ENCODE peak calls at places on chromosome 10, in ten cellular contexts. N is astrocyte, U is PC-9, T is IMR-90, G is GM23248, F is GM23338, Z is gastrocnemius medialis, S is fibroblast of lung, V is body of pancreas, X is RWPE2. Y is an unnamed sample.
A peak's percentile ranks its signal among the peaks of the same experiment; 100 is the strongest.

GRCh38 chr10:80429521-80429966 is 21.2 kb downstream of the PRXL2A start:
- DNase-seq in X (peak; percentile 93), T (no peak), S (no peak), Z (no peak), F (no peak), U (peak; percentile 92), N (no peak), G (peak; percentile 52), V (no peak), Y (no peak)

GRCh38 chr10:72175166-72175565 is 40.6 kb upstream of the ANAPC16 start:
- DNase-seq in N (peak; percentile 52), S (peak; percentile 68), V (no peak), F (no peak), U (no peak), G (peak; percentile 77), T (peak; percentile 61), X (no peak), Z (no peak), Y (no peak)

GRCh38 chr10:30270247-30270646 is 78.8 kb downstream of the MTPAP start:
- DNase-seq in N (no peak), X (no peak), G (peak; percentile 52), V (no peak), F (no peak), T (peak; percentile 13), U (no peak), S (no peak), Z (no peak), Y (no peak)

GRCh38 chr10:43136432-43136831 is 1.8 kb upstream of the CSGALNACT2 start:
- DNase-seq in U (no peak), Z (no peak), V (no peak), X (no peak), T (no peak), S (no peak), N (no peak), G (no peak), F (no peak), Y (no peak)

GRCh38 chr10:84296071-84296981 is 32.1 kb upstream of the CCSER2 start:
- DNase-seq in S (peak; percentile 75), F (peak; percentile 81), T (peak; percentile 98), X (no peak), V (no peak), N (peak; percentile 66), U (no peak), G (peak; percentile 81), Z (no peak), Y (no peak)

GRCh38 chr10:130065251-130065650 is 45.4 kb downstream of the C10orf143 start:
- DNase-seq in T (no peak), S (no peak), Z (no peak), U (no peak), N (no peak), X (no peak), G (no peak), F (no peak), V (no peak), Y (no peak)

GRCh38 chr10:49609283-49610014 is 661 bp upstream of the SLC18A3 start:
- DNase-seq in G (no peak), S (no peak), T (no peak), X (peak; percentile 52), F (peak; percentile 83), V (no peak), Z (no peak), N (no peak), U (no peak), Y (peak; percentile 70)

GRCh38 chr10:36634916-36635315 is 490.5 kb upstream of the ANKRD30A start:
- DNase-seq in U (no peak), S (peak; percentile 86), F (no peak), V (no peak), T (peak; percentile 76), N (peak; percentile 82), X (no peak), Z (no peak), G (peak; percentile 80), Y (no peak)

GRCh38 chr10:92569071-92569470 is 4.8 kb downstream of the IDE start:
- DNase-seq in Z (no peak), S (peak; percentile 6), G (no peak), N (peak; percentile 6), U (no peak), F (no peak), X (no peak), V (no peak), T (peak; percentile 34), Y (no peak)

GRCh38 chr10:97651773-97652172 is 11.3 kb downstream of the PI4K2A start:
- DNase-seq in Z (no peak), T (no peak), X (peak; percentile 93), S (no peak), G (no peak), N (no peak), U (peak; percentile 62), F (no peak), V (no peak), Y (no peak)

GRCh38 chr10:97659589-97659988 is 19.1 kb downstream of the PI4K2A start:
- DNase-seq in S (peak; percentile 61), U (no peak), T (peak; percentile 75), G (peak; percentile 58), Z (no peak), N (peak; percentile 44), X (no peak), V (no peak), F (no peak), Y (peak; percentile 90)

GRCh38 chr10:97656777-97657176 is 16.3 kb downstream of the PI4K2A start:
- DNase-seq in N (no peak), X (no peak), U (no peak), G (no peak), V (no peak), Z (no peak), S (no peak), T (no peak), F (no peak), Y (peak; percentile 34)
- H3K36me3 ChIP-seq in N (peaks cover 42% of the 10 kb centered on the region), X (peaks cover 93% of the 10 kb centered on the region), U (peaks cover 8% of the 10 kb centered on the region), G (peaks cover 37% of the 10 kb centered on the region), V (peaks cover 4% of the 10 kb centered on the region), Z (peaks cover 79% of the 10 kb centered on the region), S (peaks cover 9% of the 10 kb centered on the region), T (peaks cover 37% of the 10 kb centered on the region), F (peaks cover 52% of the 10 kb centered on the region), Y (peaks cover 47% of the 10 kb centered on the region)

GRCh38 chr10:103602028-103602851 is 108.7 kb downstream of the NEURL1 start:
- DNase-seq in Z (no peak), S (no peak), G (no peak), N (no peak), T (no peak), F (no peak), X (no peak), V (no peak), U (no peak), Y (no peak)
- H3K36me3 ChIP-seq in Z (peaks cover 7% of the 10 kb centered on the region), S (peaks cover 26% of the 10 kb centered on the region), G (peaks cover 13% of the 10 kb centered on the region), N (peaks cover 7% of the 10 kb centered on the region), T (peaks cover 44% of the 10 kb centered on the region), F (peaks cover 3% of the 10 kb centered on the region), X (peaks cover 38% of the 10 kb centered on the region), V (no peaks in the 10 kb centered on the region), U (no peaks in the 10 kb centered on the region), Y (no peaks in the 10 kb centered on the region)

GRCh38 chr10:6739530-6740174 is 159.6 kb upstream of the PRKCQ start:
- DNase-seq in G (no peak), S (no peak), T (no peak), V (no peak), F (no peak), N (no peak), U (no peak), Z (no peak), X (no peak), Y (no peak)

GRCh38 chr10:6743291-6743849 is 163.3 kb upstream of the PRKCQ start:
- DNase-seq in T (no peak), G (no peak), X (no peak), V (no peak), F (no peak), U (peak; percentile 35), N (no peak), S (no peak), Z (no peak), Y (no peak)

GRCh38 chr10:6738464-6738824 is 158.4 kb upstream of the PRKCQ start:
- DNase-seq in G (no peak), T (peak; percentile 33), X (no peak), S (peak; percentile 18), V (no peak), Z (no peak), U (no peak), F (peak; percentile 32), N (no peak), Y (no peak)

GRCh38 chr10:6737758-6738463 is 157.8 kb upstream of the PRKCQ start:
- DNase-seq in V (no peak), F (no peak), T (peak; percentile 77), G (peak; percentile 68), Z (no peak), X (no peak), S (peak; percentile 56), U (peak; percentile 26), N (peak; percentile 40), Y (no peak)

GRCh38 chr10:6741561-6741960 is 161.5 kb upstream of the PRKCQ start:
- DNase-seq in Z (no peak), V (no peak), F (no peak), U (no peak), G (peak; percentile 31), S (no peak), X (no peak), T (peak; percentile 86), N (no peak), Y (no peak)
- H3K36me3 ChIP-seq in Z (no peaks in the 10 kb centered on the region), V (no peaks in the 10 kb centered on the region), F (no peaks in the 10 kb centered on the region), U (no peaks in the 10 kb centered on the region), G (no peaks in the 10 kb centered on the region), S (no peaks in the 10 kb centered on the region), X (peaks cover 14% of the 10 kb centered on the region), T (no peaks in the 10 kb centered on the region), N (no peaks in the 10 kb centered on the region), Y (no peaks in the 10 kb centered on the region)

GRCh38 chr10:113094114-113094486 is 144.1 kb downstream of the TCF7L2 start:
- DNase-seq in N (no peak), G (peak; percentile 56), V (no peak), S (no peak), U (no peak), Z (no peak), F (no peak), T (peak; percentile 69), X (no peak), Y (no peak)

GRCh38 chr10:113099431-113100298 is 149.6 kb downstream of the TCF7L2 start:
- DNase-seq in X (peak; percentile 73), N (peak; percentile 39), G (no peak), V (no peak), T (peak; percentile 43), U (no peak), F (no peak), S (peak; percentile 53), Z (no peak), Y (peak; percentile 68)

GRCh38 chr10:113096111-113097045 is 146.3 kb downstream of the TCF7L2 start:
- DNase-seq in F (no peak), N (no peak), G (peak; percentile 36), S (no peak), X (no peak), U (no peak), V (no peak), T (no peak), Z (no peak), Y (no peak)

GRCh38 chr10:113095419-113095818 is 145.4 kb downstream of the TCF7L2 start:
- DNase-seq in F (no peak), G (no peak), S (no peak), X (no peak), V (no peak), Z (no peak), U (no peak), T (no peak), N (no peak), Y (no peak)

DNA sequence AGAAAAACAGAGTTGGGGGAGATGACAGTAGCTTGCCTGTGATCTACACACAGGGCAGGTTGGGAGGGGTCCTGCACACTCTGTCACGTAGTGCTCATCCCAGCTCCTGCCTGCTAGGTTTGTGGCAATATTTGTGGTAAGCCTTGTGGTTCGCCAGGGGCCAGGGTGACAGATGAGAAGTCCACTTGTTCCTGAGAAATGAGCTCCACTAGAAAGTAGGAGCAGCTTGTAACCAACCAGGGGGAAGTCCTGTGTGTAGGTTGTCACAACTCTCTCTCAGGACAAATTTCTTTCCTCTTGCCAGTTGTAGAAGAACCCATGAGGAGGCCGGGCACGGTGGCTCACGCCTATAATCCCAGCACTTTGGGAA is 147.0 kb downstream of the TCF7L2 start:
- DNase-seq in U (no peak), V (no peak), F (no peak), Z (no peak), T (no peak), G (no peak), S (no peak), N (no peak), X (no peak), Y (no peak)
- H3K36me3 ChIP-seq in U (no peaks in the 10 kb centered on the region), V (no peaks in the 10 kb centered on the region), F (peaks cover 5% of the 10 kb centered on the region), Z (no peaks in the 10 kb centered on the region), T (peaks cover 10% of the 10 kb centered on the region), G (no peaks in the 10 kb centered on the region), S (peaks cover 2% of the 10 kb centered on the region), N (no peaks in the 10 kb centered on the region), X (no peaks in the 10 kb centered on the region), Y (no peaks in the 10 kb centered on the region)

Y was measured in BE2C.